ENCODE peak calls at places on chromosomes 2 and 18, in four cellular contexts. Q is BJ, J is fibroblast of lung, X is Peyer's patch. N is an unnamed sample.
A peak's percentile ranks its signal among the peaks of the same experiment; 100 is the strongest.

GRCh38 chr18:65269375-65269774 is 481.4 kb upstream of the CDH7 start:
- DNase-seq in Q (no peak), J (no peak), X (no peak), N (no peak)

GRCh38 chr2:11123001-11123809 is 32.1 kb upstream of the SLC66A3 start:
- DNase-seq in Q (no peak), X (no peak), J (no peak), N (no peak)

GRCh38 chr2:45681675-45682074 is 30.2 kb downstream of the PRKCE start:
- DNase-seq in X (no peak), Q (peak; percentile 59), J (peak; percentile 81), N (no peak)

GRCh38 chr2:83342860-83343329 is 1116.2 kb downstream of the SUCLG1 start:
- DNase-seq in X (no peak), Q (no peak), J (no peak), N (no peak)

GRCh38 chr18:63264871-63265270 is 54.7 kb downstream of the BCL2 start:
- DNase-seq in Q (no peak), X (no peak), J (no peak), N (no peak)

GRCh38 chr2:176484838-176485237 is 215.6 kb downstream of the MTX2 start:
- DNase-seq in J (peak; percentile 1), X (no peak), Q (no peak), N (no peak)

GRCh38 chr2:133333189-133333588 is 235.1 kb downstream of the NCKAP5 start:
- DNase-seq in X (no peak), J (no peak), Q (no peak), N (no peak)

GRCh38 chr2:176118606-176119370 is 2.2 kb downstream of the HOXD10 start:
- DNase-seq in X (no peak), J (no peak), Q (no peak), N (no peak)

GRCh38 chr18:37176307-37176934 is 347.5 kb downstream of the KIAA1328 start:
- DNase-seq in J (no peak), Q (no peak), X (no peak), N (no peak)

GRCh38 chr2:43358688-43359201 is 132.3 kb upstream of the ZFP36L2 start:
- DNase-seq in Q (no peak), X (no peak), J (peak; percentile 65), N (no peak)

GRCh38 chr18:9696112-9696511 is 12.0 kb upstream of the RAB31 start:
- DNase-seq in J (peak; percentile 43), X (no peak), Q (no peak), N (peak; percentile 57)

GRCh38 chr2:5453648-5454390 is 238.4 kb upstream of the SOX11 start:
- DNase-seq in Q (no peak), X (no peak), J (peak; percentile 62), N (no peak)

GRCh38 chr2:65129276-65129612 is 662 bp downstream of the RAB1A start:
- DNase-seq in J (no peak), X (no peak), Q (no peak), N (no peak)

GRCh38 chr2:236507393-236508085 is 62.1 kb upstream of the ACKR3 start:
- DNase-seq in Q (no peak), J (peak; percentile 6), X (no peak), N (no peak)

GRCh38 chr2:238320648-238321281 is 447 bp downstream of the TRAF3IP1 start:
- DNase-seq in J (peak; percentile 8), X (no peak), Q (no peak), N (no peak)

GRCh38 chr2:238322001-238322411 is 1.7 kb downstream of the TRAF3IP1 start:
- DNase-seq in Q (no peak), X (peak; percentile 42), J (no peak), N (no peak)

GRCh38 chr2:238320246-238320647 is at the start of gene TRAF3IP1:
- DNase-seq in X (peak; percentile 97), J (peak; percentile 90), Q (peak; percentile 58), N (peak; percentile 91)

GRCh38 chr2:238325694-238326093 is 5.4 kb downstream of the TRAF3IP1 start:
- DNase-seq in Q (no peak), X (peak; percentile 23), J (no peak), N (no peak)

DNA sequence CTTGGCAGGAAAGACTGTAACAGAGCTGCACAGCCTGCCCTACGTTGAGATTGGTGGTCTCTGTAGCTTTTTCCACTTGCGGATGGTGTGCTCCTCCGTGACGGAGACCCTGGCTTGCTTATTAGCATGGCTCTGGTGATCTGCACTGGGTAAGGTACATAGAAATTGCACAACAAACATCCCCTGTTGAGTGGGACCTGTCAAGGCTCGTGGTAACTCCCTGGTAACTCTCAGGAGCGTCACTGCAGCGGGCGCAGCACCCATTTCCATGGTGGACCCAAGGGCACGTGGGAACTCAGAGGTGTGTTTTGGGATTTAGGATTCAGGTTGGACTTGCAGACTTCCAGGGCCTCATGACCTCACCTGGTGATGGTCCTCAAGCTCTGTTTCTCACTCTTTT is 1.1 kb downstream of the TRAF3IP1 start:
- DNase-seq in J (no peak), Q (no peak), X (peak; percentile 32), N (no peak)
- H3K4me3 ChIP-seq in J (peak overlapping the region; percentile 63), Q (peak overlapping the region; percentile 82), X (no peak overlapping the region), N (no peak overlapping the region)

DNA sequence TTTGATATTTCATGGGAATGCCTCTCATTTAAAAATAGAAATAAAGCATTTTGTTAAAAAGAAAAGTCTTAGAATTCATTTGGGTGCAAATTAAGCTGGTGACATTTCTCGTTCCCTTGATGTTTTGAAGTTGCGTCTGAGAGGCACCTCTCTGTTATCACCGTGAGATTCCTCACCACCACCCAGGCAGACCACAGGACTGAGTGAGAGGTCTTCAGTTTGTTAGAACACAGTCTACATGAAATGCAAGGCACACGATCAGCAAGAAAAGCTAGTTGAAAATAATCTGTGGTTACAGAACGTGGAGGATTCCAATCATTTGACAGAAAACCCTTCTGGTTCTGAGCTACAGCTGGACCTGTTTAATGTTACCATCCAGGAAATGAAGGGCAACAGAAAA is 116.0 kb downstream of the UXS1 start:
- DNase-seq in J (no peak), Q (no peak), X (no peak), N (no peak)
- H3K4me3 ChIP-seq in J (no peak overlapping the region), Q (no peak overlapping the region), X (no peak overlapping the region), N (no peak overlapping the region)

GRCh38 chr2:629961-630360 is 47.2 kb downstream of the TMEM18 start:
- DNase-seq in Q (no peak), J (no peak), X (no peak), N (no peak)

GRCh38 chr2:627340-627709 is 49.9 kb downstream of the TMEM18 start:
- DNase-seq in Q (no peak), J (no peak), X (no peak), N (peak; percentile 42)

GRCh38 chr2:627926-628560 is 49.2 kb downstream of the TMEM18 start:
- DNase-seq in X (no peak), J (no peak), Q (no peak), N (peak; percentile 18)

GRCh38 chr2:626491-627339 is 50.5 kb downstream of the TMEM18 start:
- DNase-seq in X (no peak), Q (no peak), J (no peak), N (peak; percentile 21)

GRCh38 chr2:628651-629050 is 48.6 kb downstream of the TMEM18 start:
- DNase-seq in X (no peak), J (no peak), Q (no peak), N (peak; percentile 53)
- H3K4me3 ChIP-seq in X (no peak overlapping the region), J (no peak overlapping the region), Q (no peak overlapping the region), N (no peak overlapping the region)

GRCh38 chr2:8489751-8490150 is 192.1 kb upstream of the ID2 start:
- DNase-seq in Q (no peak), X (no peak), J (no peak), N (no peak)

GRCh38 chr2:8487461-8487932 is 194.4 kb upstream of the ID2 start:
- DNase-seq in Q (no peak), J (no peak), X (no peak), N (no peak)

GRCh38 chr2:8490166-8490565 is 191.7 kb upstream of the ID2 start:
- DNase-seq in J (no peak), X (no peak), Q (no peak), N (no peak)

GRCh38 chr2:8489221-8489620 is 192.6 kb upstream of the ID2 start:
- DNase-seq in J (no peak), Q (no peak), X (no peak), N (no peak)

DNA sequence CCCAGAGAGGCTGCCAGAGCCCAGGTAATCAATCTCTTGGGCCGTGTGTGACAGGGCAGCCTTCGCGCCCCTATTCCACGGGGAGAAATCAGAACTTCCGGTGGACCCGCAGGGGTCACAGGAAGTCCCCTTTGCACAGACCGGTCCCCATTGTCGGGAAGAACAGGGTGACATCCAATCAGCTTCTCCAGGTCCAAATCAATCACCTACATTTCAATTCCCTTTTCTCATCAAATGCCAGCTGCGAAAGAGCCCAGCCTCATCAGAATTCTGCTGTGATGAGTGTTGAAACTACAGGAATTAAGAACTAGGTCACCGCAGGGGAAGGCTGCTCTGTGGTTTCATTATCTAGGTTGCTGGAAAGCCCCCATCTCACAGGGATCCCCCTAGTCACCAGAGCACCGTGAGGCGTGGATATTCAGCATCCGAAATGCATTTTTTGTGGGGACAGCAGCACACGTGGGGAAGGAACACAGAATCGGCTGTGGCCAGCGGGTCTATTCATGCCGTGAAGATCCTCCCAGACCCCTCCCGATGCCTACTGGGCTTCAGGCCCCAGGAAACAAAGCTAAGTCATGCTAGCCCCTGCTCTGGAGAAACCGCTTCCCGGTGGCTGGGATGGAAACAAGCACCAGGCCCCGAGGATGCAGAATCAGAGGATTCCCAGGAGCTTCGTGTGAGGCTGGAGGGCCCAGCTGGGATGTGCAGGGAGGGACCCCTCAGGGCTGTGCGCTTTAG is 193.7 kb upstream of the ID2 start:
- DNase-seq in Q (no peak), X (no peak), J (no peak), N (no peak)
- H3K4me3 ChIP-seq in Q (no peak overlapping the region), X (peak overlapping the region; percentile 14), J (no peak overlapping the region), N (no peak overlapping the region)

GRCh38 chr2:150404147-150404546 is 83.3 kb downstream of the RND3 start:
- DNase-seq in J (peak; percentile 7), X (no peak), Q (no peak), N (no peak)
- H3K4me3 ChIP-seq in J (peak overlapping the region; percentile 32), X (no peak overlapping the region), Q (no peak overlapping the region), N (no peak overlapping the region)

DNA sequence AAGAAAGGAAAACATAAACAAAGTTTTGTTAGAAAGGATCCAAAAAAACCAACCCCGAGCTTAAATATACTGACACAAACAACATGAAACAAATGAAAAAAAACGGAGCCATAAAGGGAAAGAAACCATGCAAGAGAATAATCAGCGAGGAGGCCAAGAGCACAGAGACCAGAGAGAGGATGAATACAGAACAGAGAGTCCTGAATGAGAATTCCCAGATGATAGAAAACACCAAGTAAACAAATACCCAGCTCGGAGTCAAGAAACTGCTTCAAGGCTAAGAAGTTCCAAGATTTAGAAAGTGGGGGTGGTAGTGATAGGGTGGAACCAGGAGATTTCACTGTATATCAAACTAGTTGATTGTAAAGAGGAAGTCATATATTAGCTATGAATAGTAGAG is 313.3 kb downstream of the OSR1 start:
- DNase-seq in Q (no peak), X (no peak), J (no peak), N (no peak)
- H3K4me3 ChIP-seq in Q (no peak overlapping the region), X (no peak overlapping the region), J (no peak overlapping the region), N (no peak overlapping the region)